ENCODE peak calls at places on chromosomes 7 and 10, in eight cellular contexts. One of them, this sample, is unnamed.

GRCh38 chr10:10886861-10887539 is 130.7 kb upstream of the CELF2 start:
- DNase-seq in hepatocyte: peak; percentile 55
- DNase-seq in spleen: no peak
- DNase-seq in AG04450: no peak
- DNase-seq in mammary epithelial cell: no peak
- DNase-seq in A549: no peak
- DNase-seq in pancreas: no peak
- DNase-seq in PC-3: no peak
- DNase-seq in this sample: no peak

GRCh38 chr7:139430443-139430842 is 53.0 kb downstream of the KLRG2 start:
- DNase-seq in hepatocyte: no peak
- DNase-seq in spleen: no peak
- DNase-seq in AG04450: no peak
- DNase-seq in mammary epithelial cell: no peak
- DNase-seq in A549: no peak
- DNase-seq in pancreas: no peak
- DNase-seq in PC-3: no peak
- DNase-seq in this sample: no peak

GRCh38 chr7:131487217-131487616 is 69.2 kb downstream of the PODXL start:
- DNase-seq in hepatocyte: no peak
- DNase-seq in spleen: no peak
- DNase-seq in AG04450: no peak
- DNase-seq in mammary epithelial cell: no peak
- DNase-seq in A549: no peak
- DNase-seq in pancreas: no peak
- DNase-seq in PC-3: no peak
- DNase-seq in this sample: no peak

GRCh38 chr7:1445341-1445740 is 13.9 kb downstream of the MICALL2 start:
- DNase-seq in hepatocyte: no peak
- DNase-seq in spleen: no peak
- DNase-seq in AG04450: no peak
- DNase-seq in mammary epithelial cell: no peak
- DNase-seq in A549: no peak
- DNase-seq in pancreas: no peak
- DNase-seq in PC-3: no peak
- DNase-seq in this sample: no peak

GRCh38 chr7:80307251-80307856 is 172.7 kb downstream of the GNAI1 start:
- DNase-seq in hepatocyte: peak; percentile 31
- DNase-seq in spleen: no peak
- DNase-seq in AG04450: no peak
- DNase-seq in mammary epithelial cell: peak; percentile 68
- DNase-seq in A549: peak; percentile 36
- DNase-seq in pancreas: no peak
- DNase-seq in PC-3: peak; percentile 10
- DNase-seq in this sample: no peak

GRCh38 chr7:158547817-158548216 is 39.8 kb downstream of the PTPRN2 start:
- DNase-seq in hepatocyte: no peak
- DNase-seq in spleen: no peak
- DNase-seq in AG04450: no peak
- DNase-seq in mammary epithelial cell: no peak
- DNase-seq in A549: no peak
- DNase-seq in pancreas: no peak
- DNase-seq in PC-3: no peak
- DNase-seq in this sample: no peak

GRCh38 chr10:131261890-131262289 is 49.6 kb downstream of the TCERG1L start:
- DNase-seq in hepatocyte: no peak
- DNase-seq in spleen: peak; percentile 51
- DNase-seq in AG04450: no peak
- DNase-seq in mammary epithelial cell: no peak
- DNase-seq in A549: no peak
- DNase-seq in pancreas: no peak
- DNase-seq in PC-3: no peak
- DNase-seq in this sample: no peak

GRCh38 chr10:118953598-118953997 is 75.9 kb upstream of the NANOS1 start:
- DNase-seq in hepatocyte: no peak
- DNase-seq in spleen: no peak
- DNase-seq in AG04450: no peak
- DNase-seq in mammary epithelial cell: no peak
- DNase-seq in A549: no peak
- DNase-seq in pancreas: no peak
- DNase-seq in PC-3: no peak
- DNase-seq in this sample: no peak

GRCh38 chr7:130999926-131000325 is 265.9 kb upstream of the KLF14 start:
- DNase-seq in hepatocyte: no peak
- DNase-seq in spleen: no peak
- DNase-seq in AG04450: no peak
- DNase-seq in mammary epithelial cell: no peak
- DNase-seq in A549: no peak
- DNase-seq in pancreas: no peak
- DNase-seq in PC-3: no peak
- DNase-seq in this sample: no peak

GRCh38 chr10:44818721-44819127 is 92.4 kb upstream of the TMEM72 start:
- DNase-seq in hepatocyte: no peak
- DNase-seq in spleen: no peak
- DNase-seq in AG04450: no peak
- DNase-seq in mammary epithelial cell: no peak
- DNase-seq in A549: no peak
- DNase-seq in pancreas: no peak
- DNase-seq in PC-3: no peak
- DNase-seq in this sample: no peak

GRCh38 chr7:95794917-95795515 is 22.7 kb downstream of the DYNC1I1 start:
- DNase-seq in hepatocyte: peak; percentile 31
- DNase-seq in spleen: no peak
- DNase-seq in AG04450: no peak
- DNase-seq in mammary epithelial cell: no peak
- DNase-seq in A549: peak; percentile 58
- DNase-seq in pancreas: no peak
- DNase-seq in PC-3: peak; percentile 62
- DNase-seq in this sample: no peak

GRCh38 chr10:75926763-75927162 is 495.3 kb downstream of the LRMDA start:
- DNase-seq in hepatocyte: no peak
- DNase-seq in spleen: no peak
- DNase-seq in AG04450: no peak
- DNase-seq in mammary epithelial cell: no peak
- DNase-seq in A549: no peak
- DNase-seq in pancreas: peak; percentile 66
- DNase-seq in PC-3: no peak
- DNase-seq in this sample: no peak

GRCh38 chr10:113517165-113517892 is 35.5 kb upstream of the HABP2 start:
- DNase-seq in hepatocyte: no peak
- DNase-seq in spleen: no peak
- DNase-seq in AG04450: no peak
- DNase-seq in mammary epithelial cell: no peak
- DNase-seq in A549: no peak
- DNase-seq in pancreas: no peak
- DNase-seq in PC-3: no peak
- DNase-seq in this sample: no peak

GRCh38 chr10:27481486-27481885 is 22.6 kb upstream of the RAB18 start:
- DNase-seq in hepatocyte: no peak
- DNase-seq in spleen: no peak
- DNase-seq in AG04450: no peak
- DNase-seq in mammary epithelial cell: peak; percentile 32
- DNase-seq in A549: no peak
- DNase-seq in pancreas: no peak
- DNase-seq in PC-3: no peak
- DNase-seq in this sample: no peak

GRCh38 chr7:107264723-107265122 is 95.9 kb downstream of the HBP1 start:
- DNase-seq in hepatocyte: no peak
- DNase-seq in spleen: no peak
- DNase-seq in AG04450: no peak
- DNase-seq in mammary epithelial cell: no peak
- DNase-seq in A549: no peak
- DNase-seq in pancreas: no peak
- DNase-seq in PC-3: no peak
- DNase-seq in this sample: no peak

GRCh38 chr10:103595933-103596726 is 102.6 kb downstream of the NEURL1 start:
- DNase-seq in hepatocyte: no peak
- DNase-seq in spleen: no peak
- DNase-seq in AG04450: no peak
- DNase-seq in mammary epithelial cell: no peak
- DNase-seq in A549: no peak
- DNase-seq in pancreas: no peak
- DNase-seq in PC-3: no peak
- DNase-seq in this sample: no peak

GRCh38 chr7:22361795-22362194 is 4.8 kb upstream of the RAPGEF5 start:
- DNase-seq in hepatocyte: no peak
- DNase-seq in spleen: no peak
- DNase-seq in AG04450: no peak
- DNase-seq in mammary epithelial cell: peak; percentile 47
- DNase-seq in A549: no peak
- DNase-seq in pancreas: no peak
- DNase-seq in PC-3: peak; percentile 95
- DNase-seq in this sample: no peak

GRCh38 chr7:8418627-8419245 is 14.7 kb upstream of the NXPH1 start:
- DNase-seq in hepatocyte: peak; percentile 87
- DNase-seq in spleen: no peak
- DNase-seq in AG04450: peak; percentile 3
- DNase-seq in mammary epithelial cell: peak; percentile 30
- DNase-seq in A549: peak; percentile 68
- DNase-seq in pancreas: no peak
- DNase-seq in PC-3: peak; percentile 70
- DNase-seq in this sample: peak; percentile 21

GRCh38 chr7:136071106-136071505 is 93.9 kb upstream of the MTPN start:
- DNase-seq in hepatocyte: no peak
- DNase-seq in spleen: no peak
- DNase-seq in AG04450: no peak
- DNase-seq in mammary epithelial cell: no peak
- DNase-seq in A549: no peak
- DNase-seq in pancreas: no peak
- DNase-seq in PC-3: no peak
- DNase-seq in this sample: no peak

GRCh38 chr10:8365935-8366911 is 311.7 kb downstream of the GATA3 start:
- DNase-seq in hepatocyte: peak; percentile 84
- DNase-seq in spleen: no peak
- DNase-seq in AG04450: no peak
- DNase-seq in mammary epithelial cell: peak; percentile 99
- DNase-seq in A549: peak; percentile 99
- DNase-seq in pancreas: no peak
- DNase-seq in PC-3: peak; percentile 91
- DNase-seq in this sample: peak; percentile 81

GRCh38 chr10:27678166-27678565 is 67.5 kb downstream of the MKX start:
- DNase-seq in hepatocyte: no peak
- DNase-seq in spleen: no peak
- DNase-seq in AG04450: no peak
- DNase-seq in mammary epithelial cell: no peak
- DNase-seq in A549: no peak
- DNase-seq in pancreas: no peak
- DNase-seq in PC-3: no peak
- DNase-seq in this sample: no peak

GRCh38 chr7:64463636-64464375 is 99.1 kb downstream of the ZNF680 start:
- DNase-seq in hepatocyte: no peak
- DNase-seq in spleen: no peak
- DNase-seq in AG04450: no peak
- DNase-seq in mammary epithelial cell: peak; percentile 53
- DNase-seq in A549: no peak
- DNase-seq in pancreas: peak; percentile 55
- DNase-seq in PC-3: peak; percentile 2
- DNase-seq in this sample: no peak

GRCh38 chr10:85646312-85646711 is 720.3 kb downstream of the GRID1 start:
- DNase-seq in hepatocyte: peak; percentile 28
- DNase-seq in spleen: no peak
- DNase-seq in AG04450: no peak
- DNase-seq in mammary epithelial cell: peak; percentile 50
- DNase-seq in A549: peak; percentile 46
- DNase-seq in pancreas: no peak
- DNase-seq in PC-3: peak; percentile 20
- DNase-seq in this sample: peak; percentile 59

GRCh38 chr10:11687779-11688447 is 54.3 kb upstream of the ECHDC3 start:
- DNase-seq in hepatocyte: no peak
- DNase-seq in spleen: no peak
- DNase-seq in AG04450: no peak
- DNase-seq in mammary epithelial cell: peak; percentile 71
- DNase-seq in A549: no peak
- DNase-seq in pancreas: no peak
- DNase-seq in PC-3: peak; percentile 77
- DNase-seq in this sample: no peak

DNA sequence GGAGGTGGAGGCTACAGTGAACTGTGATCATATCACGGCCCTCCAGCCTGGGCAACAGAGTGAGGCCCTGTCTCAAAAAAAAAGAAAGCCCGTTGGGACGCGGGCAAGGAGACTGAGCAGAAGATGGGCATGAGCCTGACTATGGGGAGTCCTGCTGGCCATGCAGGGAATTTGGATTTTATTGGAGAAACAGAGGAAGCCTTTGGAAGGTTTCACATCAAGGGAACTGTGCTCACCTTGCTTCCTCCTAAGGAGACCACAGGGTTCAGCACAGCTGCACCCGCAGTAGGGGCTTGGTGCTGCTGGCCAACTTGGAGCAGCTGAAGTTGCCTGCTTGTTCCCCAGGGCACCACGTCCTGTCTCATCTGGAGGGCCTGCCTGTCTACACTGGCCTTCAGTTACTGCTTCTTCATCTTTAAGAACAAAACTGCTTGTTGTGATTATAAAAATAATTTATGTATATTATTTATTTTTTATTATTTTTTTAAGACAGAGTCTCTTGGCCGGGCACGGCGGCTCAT is 1.5 kb downstream of the IQCE start:
- DNase-seq in hepatocyte: no peak
- DNase-seq in spleen: peak; percentile 65
- DNase-seq in AG04450: no peak
- DNase-seq in mammary epithelial cell: no peak
- DNase-seq in A549: no peak
- DNase-seq in pancreas: no peak
- DNase-seq in PC-3: peak; percentile 6
- DNase-seq in this sample: no peak
- H3K27ac ChIP-seq in hepatocyte: peak overlapping the region; percentile 84
- H3K27ac ChIP-seq in spleen: no peak overlapping the region
- H3K27ac ChIP-seq in AG04450: no peak overlapping the region
- H3K27ac ChIP-seq in mammary epithelial cell: no peak overlapping the region
- H3K27ac ChIP-seq in A549: peak overlapping the region; percentile 90
- H3K27ac ChIP-seq in pancreas: no peak overlapping the region
- H3K27ac ChIP-seq in PC-3: no peak overlapping the region
- H3K27ac ChIP-seq in this sample: no peak overlapping the region

GRCh38 chr10:29828440-29828894 is 193.7 kb upstream of the SVIL start:
- DNase-seq in hepatocyte: no peak
- DNase-seq in spleen: no peak
- DNase-seq in AG04450: no peak
- DNase-seq in mammary epithelial cell: peak; percentile 55
- DNase-seq in A549: no peak
- DNase-seq in pancreas: no peak
- DNase-seq in PC-3: no peak
- DNase-seq in this sample: no peak
- H3K27ac ChIP-seq in hepatocyte: no peak overlapping the region
- H3K27ac ChIP-seq in spleen: no peak overlapping the region
- H3K27ac ChIP-seq in AG04450: no peak overlapping the region
- H3K27ac ChIP-seq in mammary epithelial cell: no peak overlapping the region
- H3K27ac ChIP-seq in A549: no peak overlapping the region
- H3K27ac ChIP-seq in pancreas: no peak overlapping the region
- H3K27ac ChIP-seq in PC-3: no peak overlapping the region
- H3K27ac ChIP-seq in this sample: no peak overlapping the region

GRCh38 chr7:2840458-2840857 is 3.6 kb downstream of the GNA12 start:
- DNase-seq in hepatocyte: no peak
- DNase-seq in spleen: no peak
- DNase-seq in AG04450: no peak
- DNase-seq in mammary epithelial cell: no peak
- DNase-seq in A549: no peak
- DNase-seq in pancreas: no peak
- DNase-seq in PC-3: no peak
- DNase-seq in this sample: no peak
- H3K27ac ChIP-seq in hepatocyte: no peak overlapping the region
- H3K27ac ChIP-seq in spleen: no peak overlapping the region
- H3K27ac ChIP-seq in AG04450: no peak overlapping the region
- H3K27ac ChIP-seq in mammary epithelial cell: no peak overlapping the region
- H3K27ac ChIP-seq in A549: no peak overlapping the region
- H3K27ac ChIP-seq in pancreas: no peak overlapping the region
- H3K27ac ChIP-seq in PC-3: no peak overlapping the region
- H3K27ac ChIP-seq in this sample: no peak overlapping the region

GRCh38 chr10:5544216-5544805 is 19.6 kb downstream of the CALML3 start:
- DNase-seq in hepatocyte: no peak
- DNase-seq in spleen: no peak
- DNase-seq in AG04450: no peak
- DNase-seq in mammary epithelial cell: no peak
- DNase-seq in A549: no peak
- DNase-seq in pancreas: no peak
- DNase-seq in PC-3: peak; percentile 53
- DNase-seq in this sample: no peak
- H3K27ac ChIP-seq in hepatocyte: peak overlapping the region; percentile 100
- H3K27ac ChIP-seq in spleen: no peak overlapping the region
- H3K27ac ChIP-seq in AG04450: no peak overlapping the region
- H3K27ac ChIP-seq in mammary epithelial cell: peak overlapping the region; percentile 100
- H3K27ac ChIP-seq in A549: peak overlapping the region; percentile 96
- H3K27ac ChIP-seq in pancreas: peak overlapping the region; percentile 37
- H3K27ac ChIP-seq in PC-3: peak overlapping the region; percentile 100
- H3K27ac ChIP-seq in this sample: no peak overlapping the region

This sample was measured in keratinocyte.